ENCODE peak calls at places on chromosomes 6 and 20, in ten cellular contexts. One of them, this sample, is unnamed.

GRCh38 chr20:45346291-45346718 is 1.9 kb downstream of the SDC4 start:
- DNase-seq in glutamatergic neuron: no peak
- DNase-seq in AG08396: no peak
- DNase-seq in hepatocyte: no peak
- DNase-seq in NCI-H345: no peak
- DNase-seq in KG1: peak; percentile 16
- DNase-seq in stimulated activated CD4-positive, alpha-beta T cell treated with anti-CD3 and anti-CD28 coated beads, Interleukin-1b, Interleukin-23, amount 100 ng/mL, for 24 hours: no peak
- DNase-seq in NK-92 treated with Interleukin-12 subunit alpha and Interleukin-12 subunit beta, amount 100 ng/mL, for 24 hours: peak; percentile 33
- DNase-seq in NCI-H2029 treated with DMSO at 0.1 percent for 48 hours: no peak
- DNase-seq in brain microvascular endothelial cell: no peak
- DNase-seq in this sample: no peak

GRCh38 chr6:127022297-127022696 is 96.2 kb upstream of the RSPO3 start:
- DNase-seq in glutamatergic neuron: peak; percentile 15
- DNase-seq in KG1: no peak
- DNase-seq in AG08396: peak; percentile 4
- DNase-seq in hepatocyte: peak; percentile 42
- DNase-seq in brain microvascular endothelial cell: no peak
- DNase-seq in NK-92 treated with Interleukin-12 subunit alpha and Interleukin-12 subunit beta, amount 100 ng/mL, for 24 hours: no peak
- DNase-seq in stimulated activated CD4-positive, alpha-beta T cell treated with anti-CD3 and anti-CD28 coated beads, Interleukin-1b, Interleukin-23, amount 100 ng/mL, for 24 hours: no peak
- DNase-seq in NCI-H345: peak; percentile 1
- DNase-seq in NCI-H2029 treated with DMSO at 0.1 percent for 48 hours: peak; percentile 93
- DNase-seq in this sample: no peak

GRCh38 chr6:25007269-25007699 is 71.5 kb upstream of the RIPOR2 start:
- DNase-seq in glutamatergic neuron: no peak
- DNase-seq in NK-92 treated with Interleukin-12 subunit alpha and Interleukin-12 subunit beta, amount 100 ng/mL, for 24 hours: peak; percentile 47
- DNase-seq in KG1: no peak
- DNase-seq in hepatocyte: no peak
- DNase-seq in stimulated activated CD4-positive, alpha-beta T cell treated with anti-CD3 and anti-CD28 coated beads, Interleukin-1b, Interleukin-23, amount 100 ng/mL, for 24 hours: peak; percentile 36
- DNase-seq in NCI-H2029 treated with DMSO at 0.1 percent for 48 hours: no peak
- DNase-seq in AG08396: no peak
- DNase-seq in NCI-H345: no peak
- DNase-seq in brain microvascular endothelial cell: no peak
- DNase-seq in this sample: no peak

GRCh38 chr20:54062812-54063280 is 7.5 kb downstream of the BCAS1 start:
- DNase-seq in AG08396: peak; percentile 50
- DNase-seq in KG1: no peak
- DNase-seq in brain microvascular endothelial cell: peak; percentile 8
- DNase-seq in NCI-H345: peak; percentile 5
- DNase-seq in glutamatergic neuron: no peak
- DNase-seq in stimulated activated CD4-positive, alpha-beta T cell treated with anti-CD3 and anti-CD28 coated beads, Interleukin-1b, Interleukin-23, amount 100 ng/mL, for 24 hours: no peak
- DNase-seq in hepatocyte: peak; percentile 61
- DNase-seq in NCI-H2029 treated with DMSO at 0.1 percent for 48 hours: no peak
- DNase-seq in NK-92 treated with Interleukin-12 subunit alpha and Interleukin-12 subunit beta, amount 100 ng/mL, for 24 hours: no peak
- DNase-seq in this sample: peak; percentile 62

GRCh38 chr20:4243071-4243470 is 227.7 kb upstream of the RNF24 start:
- DNase-seq in glutamatergic neuron: peak; percentile 38
- DNase-seq in AG08396: no peak
- DNase-seq in NK-92 treated with Interleukin-12 subunit alpha and Interleukin-12 subunit beta, amount 100 ng/mL, for 24 hours: no peak
- DNase-seq in NCI-H345: no peak
- DNase-seq in KG1: no peak
- DNase-seq in hepatocyte: peak; percentile 53
- DNase-seq in NCI-H2029 treated with DMSO at 0.1 percent for 48 hours: no peak
- DNase-seq in brain microvascular endothelial cell: no peak
- DNase-seq in stimulated activated CD4-positive, alpha-beta T cell treated with anti-CD3 and anti-CD28 coated beads, Interleukin-1b, Interleukin-23, amount 100 ng/mL, for 24 hours: no peak
- DNase-seq in this sample: no peak

GRCh38 chr20:4571759-4572531 is 149.8 kb upstream of the PRND start:
- DNase-seq in hepatocyte: no peak
- DNase-seq in brain microvascular endothelial cell: no peak
- DNase-seq in KG1: no peak
- DNase-seq in NCI-H2029 treated with DMSO at 0.1 percent for 48 hours: no peak
- DNase-seq in NCI-H345: no peak
- DNase-seq in stimulated activated CD4-positive, alpha-beta T cell treated with anti-CD3 and anti-CD28 coated beads, Interleukin-1b, Interleukin-23, amount 100 ng/mL, for 24 hours: no peak
- DNase-seq in NK-92 treated with Interleukin-12 subunit alpha and Interleukin-12 subunit beta, amount 100 ng/mL, for 24 hours: no peak
- DNase-seq in AG08396: no peak
- DNase-seq in glutamatergic neuron: no peak
- DNase-seq in this sample: no peak

GRCh38 chr6:97129111-97129510 is 153.9 kb downstream of the MMS22L start:
- DNase-seq in NK-92 treated with Interleukin-12 subunit alpha and Interleukin-12 subunit beta, amount 100 ng/mL, for 24 hours: no peak
- DNase-seq in NCI-H2029 treated with DMSO at 0.1 percent for 48 hours: no peak
- DNase-seq in KG1: no peak
- DNase-seq in hepatocyte: no peak
- DNase-seq in glutamatergic neuron: no peak
- DNase-seq in stimulated activated CD4-positive, alpha-beta T cell treated with anti-CD3 and anti-CD28 coated beads, Interleukin-1b, Interleukin-23, amount 100 ng/mL, for 24 hours: no peak
- DNase-seq in AG08396: no peak
- DNase-seq in NCI-H345: no peak
- DNase-seq in brain microvascular endothelial cell: no peak
- DNase-seq in this sample: no peak

GRCh38 chr6:82248233-82248735 is 740 bp upstream of the IBTK start:
- DNase-seq in stimulated activated CD4-positive, alpha-beta T cell treated with anti-CD3 and anti-CD28 coated beads, Interleukin-1b, Interleukin-23, amount 100 ng/mL, for 24 hours: no peak
- DNase-seq in NK-92 treated with Interleukin-12 subunit alpha and Interleukin-12 subunit beta, amount 100 ng/mL, for 24 hours: no peak
- DNase-seq in NCI-H345: peak; percentile 33
- DNase-seq in NCI-H2029 treated with DMSO at 0.1 percent for 48 hours: no peak
- DNase-seq in AG08396: peak; percentile 58
- DNase-seq in brain microvascular endothelial cell: peak; percentile 32
- DNase-seq in hepatocyte: peak; percentile 78
- DNase-seq in glutamatergic neuron: peak; percentile 24
- DNase-seq in KG1: no peak
- DNase-seq in this sample: no peak

GRCh38 chr6:160256445-160256844 is 2.2 kb downstream of the SLC22A2 start:
- DNase-seq in KG1: no peak
- DNase-seq in glutamatergic neuron: no peak
- DNase-seq in NCI-H2029 treated with DMSO at 0.1 percent for 48 hours: no peak
- DNase-seq in stimulated activated CD4-positive, alpha-beta T cell treated with anti-CD3 and anti-CD28 coated beads, Interleukin-1b, Interleukin-23, amount 100 ng/mL, for 24 hours: no peak
- DNase-seq in AG08396: no peak
- DNase-seq in hepatocyte: no peak
- DNase-seq in brain microvascular endothelial cell: no peak
- DNase-seq in NCI-H345: no peak
- DNase-seq in NK-92 treated with Interleukin-12 subunit alpha and Interleukin-12 subunit beta, amount 100 ng/mL, for 24 hours: no peak
- DNase-seq in this sample: no peak

GRCh38 chr6:30122515-30122914 is 9.6 kb upstream of the TRIM31 start:
- DNase-seq in brain microvascular endothelial cell: no peak
- DNase-seq in NCI-H345: no peak
- DNase-seq in stimulated activated CD4-positive, alpha-beta T cell treated with anti-CD3 and anti-CD28 coated beads, Interleukin-1b, Interleukin-23, amount 100 ng/mL, for 24 hours: no peak
- DNase-seq in AG08396: no peak
- DNase-seq in hepatocyte: no peak
- DNase-seq in NK-92 treated with Interleukin-12 subunit alpha and Interleukin-12 subunit beta, amount 100 ng/mL, for 24 hours: no peak
- DNase-seq in glutamatergic neuron: no peak
- DNase-seq in NCI-H2029 treated with DMSO at 0.1 percent for 48 hours: no peak
- DNase-seq in KG1: no peak
- DNase-seq in this sample: no peak

GRCh38 chr6:129929433-129929832 is 68.3 kb upstream of the TMEM244 start:
- DNase-seq in NCI-H345: no peak
- DNase-seq in hepatocyte: peak; percentile 10
- DNase-seq in AG08396: peak; percentile 33
- DNase-seq in glutamatergic neuron: no peak
- DNase-seq in brain microvascular endothelial cell: peak; percentile 73
- DNase-seq in KG1: no peak
- DNase-seq in stimulated activated CD4-positive, alpha-beta T cell treated with anti-CD3 and anti-CD28 coated beads, Interleukin-1b, Interleukin-23, amount 100 ng/mL, for 24 hours: no peak
- DNase-seq in NK-92 treated with Interleukin-12 subunit alpha and Interleukin-12 subunit beta, amount 100 ng/mL, for 24 hours: no peak
- DNase-seq in NCI-H2029 treated with DMSO at 0.1 percent for 48 hours: no peak
- DNase-seq in this sample: no peak

GRCh38 chr6:44024597-44025219 is 102.5 kb downstream of the MRPL14 start:
- DNase-seq in glutamatergic neuron: no peak
- DNase-seq in NCI-H2029 treated with DMSO at 0.1 percent for 48 hours: no peak
- DNase-seq in NCI-H345: no peak
- DNase-seq in brain microvascular endothelial cell: no peak
- DNase-seq in stimulated activated CD4-positive, alpha-beta T cell treated with anti-CD3 and anti-CD28 coated beads, Interleukin-1b, Interleukin-23, amount 100 ng/mL, for 24 hours: no peak
- DNase-seq in KG1: no peak
- DNase-seq in AG08396: no peak
- DNase-seq in hepatocyte: no peak
- DNase-seq in NK-92 treated with Interleukin-12 subunit alpha and Interleukin-12 subunit beta, amount 100 ng/mL, for 24 hours: no peak
- DNase-seq in this sample: peak; percentile 8

GRCh38 chr6:70124882-70125535 is 177.9 kb downstream of the COL9A1 start:
- DNase-seq in hepatocyte: peak; percentile 65
- DNase-seq in glutamatergic neuron: no peak
- DNase-seq in stimulated activated CD4-positive, alpha-beta T cell treated with anti-CD3 and anti-CD28 coated beads, Interleukin-1b, Interleukin-23, amount 100 ng/mL, for 24 hours: no peak
- DNase-seq in NCI-H2029 treated with DMSO at 0.1 percent for 48 hours: no peak
- DNase-seq in brain microvascular endothelial cell: peak; percentile 65
- DNase-seq in AG08396: no peak
- DNase-seq in KG1: no peak
- DNase-seq in NK-92 treated with Interleukin-12 subunit alpha and Interleukin-12 subunit beta, amount 100 ng/mL, for 24 hours: no peak
- DNase-seq in NCI-H345: no peak
- DNase-seq in this sample: no peak

GRCh38 chr6:137709424-137710281 is 157.4 kb upstream of the TNFAIP3 start:
- DNase-seq in stimulated activated CD4-positive, alpha-beta T cell treated with anti-CD3 and anti-CD28 coated beads, Interleukin-1b, Interleukin-23, amount 100 ng/mL, for 24 hours: no peak
- DNase-seq in KG1: no peak
- DNase-seq in NCI-H2029 treated with DMSO at 0.1 percent for 48 hours: no peak
- DNase-seq in hepatocyte: no peak
- DNase-seq in NK-92 treated with Interleukin-12 subunit alpha and Interleukin-12 subunit beta, amount 100 ng/mL, for 24 hours: no peak
- DNase-seq in glutamatergic neuron: no peak
- DNase-seq in brain microvascular endothelial cell: peak; percentile 16
- DNase-seq in AG08396: no peak
- DNase-seq in NCI-H345: no peak
- DNase-seq in this sample: no peak

GRCh38 chr20:63208346-63208924 is 7.5 kb downstream of the YTHDF1 start:
- DNase-seq in AG08396: no peak
- DNase-seq in hepatocyte: no peak
- DNase-seq in KG1: no peak
- DNase-seq in NCI-H2029 treated with DMSO at 0.1 percent for 48 hours: no peak
- DNase-seq in brain microvascular endothelial cell: no peak
- DNase-seq in glutamatergic neuron: no peak
- DNase-seq in NCI-H345: no peak
- DNase-seq in stimulated activated CD4-positive, alpha-beta T cell treated with anti-CD3 and anti-CD28 coated beads, Interleukin-1b, Interleukin-23, amount 100 ng/mL, for 24 hours: no peak
- DNase-seq in NK-92 treated with Interleukin-12 subunit alpha and Interleukin-12 subunit beta, amount 100 ng/mL, for 24 hours: no peak
- DNase-seq in this sample: no peak